ENCODE peak calls at places on chromosomes 6 and 20, in eight cellular contexts. One of them, this sample, is unnamed.

GRCh38 chr6:1310628-1311399 is 1.1 kb upstream of the FOXQ1 start:
- DNase-seq in activated CD4-positive, alpha-beta T cell treated with anti-CD3 and anti-CD28 coated beads, Interleukin-2, amount 50 U/mL, for 1 hour: no peak
- DNase-seq in T-helper 1 cell: no peak
- DNase-seq in HTR-8/SVneo: no peak
- DNase-seq in COR-L47: no peak
- DNase-seq in germinal center: no peak
- DNase-seq in fibroblast of the aortic adventitia: no peak
- DNase-seq in Kasumi-1: no peak
- DNase-seq in this sample: no peak

GRCh38 chr20:60693513-60694133 is 558.4 kb upstream of the CDH4 start:
- DNase-seq in activated CD4-positive, alpha-beta T cell treated with anti-CD3 and anti-CD28 coated beads, Interleukin-2, amount 50 U/mL, for 1 hour: no peak
- DNase-seq in T-helper 1 cell: no peak
- DNase-seq in HTR-8/SVneo: no peak
- DNase-seq in COR-L47: no peak
- DNase-seq in germinal center: no peak
- DNase-seq in fibroblast of the aortic adventitia: no peak
- DNase-seq in Kasumi-1: no peak
- DNase-seq in this sample: no peak

GRCh38 chr6:43897571-43898302 is 127.7 kb downstream of the VEGFA start:
- DNase-seq in activated CD4-positive, alpha-beta T cell treated with anti-CD3 and anti-CD28 coated beads, Interleukin-2, amount 50 U/mL, for 1 hour: no peak
- DNase-seq in T-helper 1 cell: no peak
- DNase-seq in HTR-8/SVneo: no peak
- DNase-seq in COR-L47: no peak
- DNase-seq in germinal center: no peak
- DNase-seq in fibroblast of the aortic adventitia: no peak
- DNase-seq in Kasumi-1: no peak
- DNase-seq in this sample: no peak

GRCh38 chr20:37236462-37236861 is 25.2 kb downstream of the GHRH start:
- DNase-seq in activated CD4-positive, alpha-beta T cell treated with anti-CD3 and anti-CD28 coated beads, Interleukin-2, amount 50 U/mL, for 1 hour: no peak
- DNase-seq in T-helper 1 cell: no peak
- DNase-seq in HTR-8/SVneo: no peak
- DNase-seq in COR-L47: no peak
- DNase-seq in germinal center: no peak
- DNase-seq in fibroblast of the aortic adventitia: no peak
- DNase-seq in Kasumi-1: no peak
- DNase-seq in this sample: no peak

GRCh38 chr20:59120491-59120890 is 43.1 kb upstream of the ZNF831 start:
- DNase-seq in activated CD4-positive, alpha-beta T cell treated with anti-CD3 and anti-CD28 coated beads, Interleukin-2, amount 50 U/mL, for 1 hour: no peak
- DNase-seq in T-helper 1 cell: no peak
- DNase-seq in HTR-8/SVneo: no peak
- DNase-seq in COR-L47: no peak
- DNase-seq in germinal center: peak
- DNase-seq in fibroblast of the aortic adventitia: no peak
- DNase-seq in Kasumi-1: no peak
- DNase-seq in this sample: peak

GRCh38 chr6:17999430-17999829 is 12.0 kb upstream of the KIF13A start:
- DNase-seq in activated CD4-positive, alpha-beta T cell treated with anti-CD3 and anti-CD28 coated beads, Interleukin-2, amount 50 U/mL, for 1 hour: no peak
- DNase-seq in T-helper 1 cell: no peak
- DNase-seq in HTR-8/SVneo: no peak
- DNase-seq in COR-L47: no peak
- DNase-seq in germinal center: no peak
- DNase-seq in fibroblast of the aortic adventitia: no peak
- DNase-seq in Kasumi-1: no peak
- DNase-seq in this sample: no peak

GRCh38 chr20:20237093-20237959 is 130.6 kb upstream of the INSM1 start:
- DNase-seq in activated CD4-positive, alpha-beta T cell treated with anti-CD3 and anti-CD28 coated beads, Interleukin-2, amount 50 U/mL, for 1 hour: peak
- DNase-seq in T-helper 1 cell: peak
- DNase-seq in HTR-8/SVneo: peak
- DNase-seq in COR-L47: peak
- DNase-seq in germinal center: peak
- DNase-seq in fibroblast of the aortic adventitia: peak
- DNase-seq in Kasumi-1: peak
- DNase-seq in this sample: peak

GRCh38 chr6:104896914-104897313 is 37.2 kb upstream of the HACE1 start:
- DNase-seq in activated CD4-positive, alpha-beta T cell treated with anti-CD3 and anti-CD28 coated beads, Interleukin-2, amount 50 U/mL, for 1 hour: no peak
- DNase-seq in T-helper 1 cell: no peak
- DNase-seq in HTR-8/SVneo: no peak
- DNase-seq in COR-L47: no peak
- DNase-seq in germinal center: no peak
- DNase-seq in fibroblast of the aortic adventitia: peak
- DNase-seq in Kasumi-1: peak
- DNase-seq in this sample: peak

GRCh38 chr6:143803769-143804540 is 39.2 kb upstream of the LTV1 start:
- DNase-seq in activated CD4-positive, alpha-beta T cell treated with anti-CD3 and anti-CD28 coated beads, Interleukin-2, amount 50 U/mL, for 1 hour: no peak
- DNase-seq in T-helper 1 cell: no peak
- DNase-seq in HTR-8/SVneo: no peak
- DNase-seq in COR-L47: no peak
- DNase-seq in germinal center: no peak
- DNase-seq in fibroblast of the aortic adventitia: no peak
- DNase-seq in Kasumi-1: no peak
- DNase-seq in this sample: no peak

GRCh38 chr20:51563597-51564332 is 21.2 kb upstream of the NFATC2 start:
- DNase-seq in activated CD4-positive, alpha-beta T cell treated with anti-CD3 and anti-CD28 coated beads, Interleukin-2, amount 50 U/mL, for 1 hour: no peak
- DNase-seq in T-helper 1 cell: no peak
- DNase-seq in HTR-8/SVneo: peak
- DNase-seq in COR-L47: no peak
- DNase-seq in germinal center: no peak
- DNase-seq in fibroblast of the aortic adventitia: peak
- DNase-seq in Kasumi-1: peak
- DNase-seq in this sample: peak

GRCh38 chr6:160118620-160119234 is 2.9 kb upstream of the SLC22A1 start:
- DNase-seq in activated CD4-positive, alpha-beta T cell treated with anti-CD3 and anti-CD28 coated beads, Interleukin-2, amount 50 U/mL, for 1 hour: no peak
- DNase-seq in T-helper 1 cell: no peak
- DNase-seq in HTR-8/SVneo: no peak
- DNase-seq in COR-L47: no peak
- DNase-seq in germinal center: no peak
- DNase-seq in fibroblast of the aortic adventitia: no peak
- DNase-seq in Kasumi-1: no peak
- DNase-seq in this sample: no peak

GRCh38 chr6:74187811-74188210 is 491.8 kb downstream of the CD109 start:
- DNase-seq in activated CD4-positive, alpha-beta T cell treated with anti-CD3 and anti-CD28 coated beads, Interleukin-2, amount 50 U/mL, for 1 hour: no peak
- DNase-seq in T-helper 1 cell: no peak
- DNase-seq in HTR-8/SVneo: no peak
- DNase-seq in COR-L47: no peak
- DNase-seq in germinal center: no peak
- DNase-seq in fibroblast of the aortic adventitia: no peak
- DNase-seq in Kasumi-1: no peak
- DNase-seq in this sample: no peak

GRCh38 chr20:9927224-9927623 is 88.3 kb upstream of the PAK5 start:
- DNase-seq in activated CD4-positive, alpha-beta T cell treated with anti-CD3 and anti-CD28 coated beads, Interleukin-2, amount 50 U/mL, for 1 hour: no peak
- DNase-seq in T-helper 1 cell: no peak
- DNase-seq in HTR-8/SVneo: no peak
- DNase-seq in COR-L47: no peak
- DNase-seq in germinal center: no peak
- DNase-seq in fibroblast of the aortic adventitia: peak
- DNase-seq in Kasumi-1: no peak
- DNase-seq in this sample: no peak

GRCh38 chr6:1839315-1839714 is 229.6 kb downstream of the FOXC1 start:
- DNase-seq in activated CD4-positive, alpha-beta T cell treated with anti-CD3 and anti-CD28 coated beads, Interleukin-2, amount 50 U/mL, for 1 hour: no peak
- DNase-seq in T-helper 1 cell: no peak
- DNase-seq in HTR-8/SVneo: no peak
- DNase-seq in COR-L47: peak
- DNase-seq in germinal center: no peak
- DNase-seq in fibroblast of the aortic adventitia: no peak
- DNase-seq in Kasumi-1: no peak
- DNase-seq in this sample: no peak

GRCh38 chr20:4563031-4563430 is 158.7 kb upstream of the PRND start:
- DNase-seq in activated CD4-positive, alpha-beta T cell treated with anti-CD3 and anti-CD28 coated beads, Interleukin-2, amount 50 U/mL, for 1 hour: no peak
- DNase-seq in T-helper 1 cell: no peak
- DNase-seq in HTR-8/SVneo: no peak
- DNase-seq in COR-L47: no peak
- DNase-seq in germinal center: no peak
- DNase-seq in fibroblast of the aortic adventitia: no peak
- DNase-seq in Kasumi-1: no peak
- DNase-seq in this sample: no peak

GRCh38 chr6:42142118-42142835 is at the start of gene C6orf132:
- DNase-seq in activated CD4-positive, alpha-beta T cell treated with anti-CD3 and anti-CD28 coated beads, Interleukin-2, amount 50 U/mL, for 1 hour: no peak
- DNase-seq in T-helper 1 cell: no peak
- DNase-seq in HTR-8/SVneo: peak
- DNase-seq in COR-L47: no peak
- DNase-seq in germinal center: peak
- DNase-seq in fibroblast of the aortic adventitia: no peak
- DNase-seq in Kasumi-1: no peak
- DNase-seq in this sample: no peak

GRCh38 chr6:25052181-25052580 is 116.4 kb upstream of the RIPOR2 start:
- DNase-seq in activated CD4-positive, alpha-beta T cell treated with anti-CD3 and anti-CD28 coated beads, Interleukin-2, amount 50 U/mL, for 1 hour: no peak
- DNase-seq in T-helper 1 cell: no peak
- DNase-seq in HTR-8/SVneo: no peak
- DNase-seq in COR-L47: no peak
- DNase-seq in germinal center: no peak
- DNase-seq in fibroblast of the aortic adventitia: no peak
- DNase-seq in Kasumi-1: no peak
- DNase-seq in this sample: no peak

GRCh38 chr6:40550096-40550731 is 37.0 kb downstream of the LRFN2 start:
- DNase-seq in activated CD4-positive, alpha-beta T cell treated with anti-CD3 and anti-CD28 coated beads, Interleukin-2, amount 50 U/mL, for 1 hour: no peak
- DNase-seq in T-helper 1 cell: no peak
- DNase-seq in HTR-8/SVneo: peak
- DNase-seq in COR-L47: no peak
- DNase-seq in germinal center: peak
- DNase-seq in fibroblast of the aortic adventitia: peak
- DNase-seq in Kasumi-1: peak
- DNase-seq in this sample: peak

GRCh38 chr6:157020398-157021266 is 243.5 kb downstream of the ARID1B start:
- DNase-seq in activated CD4-positive, alpha-beta T cell treated with anti-CD3 and anti-CD28 coated beads, Interleukin-2, amount 50 U/mL, for 1 hour: peak
- DNase-seq in T-helper 1 cell: peak
- DNase-seq in HTR-8/SVneo: no peak
- DNase-seq in COR-L47: no peak
- DNase-seq in germinal center: peak
- DNase-seq in fibroblast of the aortic adventitia: peak
- DNase-seq in Kasumi-1: peak
- DNase-seq in this sample: no peak

GRCh38 chr6:130362128-130362527 is 3.7 kb upstream of the TMEM200A start:
- DNase-seq in activated CD4-positive, alpha-beta T cell treated with anti-CD3 and anti-CD28 coated beads, Interleukin-2, amount 50 U/mL, for 1 hour: no peak
- DNase-seq in T-helper 1 cell: no peak
- DNase-seq in HTR-8/SVneo: no peak
- DNase-seq in COR-L47: no peak
- DNase-seq in germinal center: no peak
- DNase-seq in fibroblast of the aortic adventitia: no peak
- DNase-seq in Kasumi-1: no peak
- DNase-seq in this sample: no peak

GRCh38 chr6:154815938-154816820 is 83.0 kb downstream of the SCAF8 start:
- DNase-seq in activated CD4-positive, alpha-beta T cell treated with anti-CD3 and anti-CD28 coated beads, Interleukin-2, amount 50 U/mL, for 1 hour: no peak
- DNase-seq in T-helper 1 cell: no peak
- DNase-seq in HTR-8/SVneo: no peak
- DNase-seq in COR-L47: no peak
- DNase-seq in germinal center: no peak
- DNase-seq in fibroblast of the aortic adventitia: no peak
- DNase-seq in Kasumi-1: peak
- DNase-seq in this sample: no peak

GRCh38 chr20:34824026-34824860 is 1.2 kb downstream of the NCOA6 start:
- DNase-seq in activated CD4-positive, alpha-beta T cell treated with anti-CD3 and anti-CD28 coated beads, Interleukin-2, amount 50 U/mL, for 1 hour: peak
- DNase-seq in T-helper 1 cell: peak
- DNase-seq in HTR-8/SVneo: peak
- DNase-seq in COR-L47: peak
- DNase-seq in germinal center: peak
- DNase-seq in fibroblast of the aortic adventitia: peak
- DNase-seq in Kasumi-1: peak
- DNase-seq in this sample: peak

GRCh38 chr6:3326981-3327380 is 68.2 kb downstream of the PSMG4 start:
- DNase-seq in activated CD4-positive, alpha-beta T cell treated with anti-CD3 and anti-CD28 coated beads, Interleukin-2, amount 50 U/mL, for 1 hour: no peak
- DNase-seq in T-helper 1 cell: no peak
- DNase-seq in HTR-8/SVneo: no peak
- DNase-seq in COR-L47: no peak
- DNase-seq in germinal center: no peak
- DNase-seq in fibroblast of the aortic adventitia: no peak
- DNase-seq in Kasumi-1: no peak
- DNase-seq in this sample: no peak

GRCh38 chr6:83153958-83154357 is 39.1 kb downstream of the PGM3 start:
- DNase-seq in activated CD4-positive, alpha-beta T cell treated with anti-CD3 and anti-CD28 coated beads, Interleukin-2, amount 50 U/mL, for 1 hour: no peak
- DNase-seq in T-helper 1 cell: no peak
- DNase-seq in HTR-8/SVneo: no peak
- DNase-seq in COR-L47: no peak
- DNase-seq in germinal center: no peak
- DNase-seq in fibroblast of the aortic adventitia: peak
- DNase-seq in Kasumi-1: no peak
- DNase-seq in this sample: no peak